ENCODE peak calls at places on chromosomes 6 and 20, in five cellular contexts. B, W, G, D and E are unnamed samples.
A peak's percentile ranks its signal among the peaks of the same experiment; 100 is the strongest.

GRCh38 chr6:127515234-127515793 is 3.8 kb downstream of the MTCL3 start:
- DNase-seq in W (no peak), D (no peak), G (no peak), B (no peak), E (no peak)

GRCh38 chr6:41155132-41155805 is 1.1 kb upstream of the TREML1 start:
- DNase-seq in D (no peak), G (no peak), W (peak; percentile 8), B (no peak), E (no peak)

GRCh38 chr20:64219730-64220129 is 35.8 kb upstream of the PCMTD2 start:
- DNase-seq in G (no peak), D (no peak), B (peak; percentile 79), W (no peak), E (no peak)

GRCh38 chr20:21529863-21530262 is 16.0 kb upstream of the NKX2-2 start:
- DNase-seq in G (no peak), D (no peak), W (no peak), B (no peak), E (no peak)

GRCh38 chr6:44650947-44651346 is 263.4 kb downstream of the CDC5L start:
- DNase-seq in G (no peak), B (no peak), D (no peak), W (peak; percentile 33), E (no peak)

GRCh38 chr6:79713701-79714322 is 82.7 kb downstream of the SH3BGRL2 start:
- DNase-seq in B (no peak), D (peak; percentile 32), W (peak; percentile 50), G (peak; percentile 27), E (no peak)

GRCh38 chr20:17631576-17632319 is 50.3 kb downstream of the RRBP1 start:
- DNase-seq in B (no peak), D (no peak), G (no peak), W (no peak), E (no peak)

GRCh38 chr6:54366647-54367327 is 58.5 kb downstream of the TINAG start:
- DNase-seq in W (peak; percentile 56), G (no peak), B (no peak), D (no peak), E (no peak)

GRCh38 chr6:66735106-66735890 is 1028.3 kb upstream of the EYS start:
- DNase-seq in D (no peak), W (no peak), B (no peak), G (no peak), E (no peak)

GRCh38 chr6:53227847-53228246 is 79.2 kb upstream of the GCM1 start:
- DNase-seq in D (no peak), B (no peak), G (no peak), W (no peak), E (no peak)

GRCh38 chr6:52736145-52736544 is 27.1 kb downstream of the GSTA2 start:
- DNase-seq in B (no peak), D (no peak), W (no peak), G (no peak), E (no peak)

GRCh38 chr6:101740631-101741030 is 347.1 kb downstream of the GRIK2 start:
- DNase-seq in B (no peak), G (no peak), W (no peak), D (no peak), E (no peak)

GRCh38 chr6:91476000-91476399 is 889.1 kb upstream of the MAP3K7 start:
- DNase-seq in W (peak; percentile 78), D (no peak), G (no peak), B (no peak), E (peak; percentile 15)

GRCh38 chr6:150209415-150209814 is 66.6 kb downstream of the PPP1R14C start:
- DNase-seq in D (no peak), G (no peak), W (no peak), B (no peak), E (no peak)

GRCh38 chr6:72151742-72152141 is 265.4 kb downstream of the RIMS1 start:
- DNase-seq in B (no peak), D (no peak), W (no peak), G (no peak), E (no peak)

GRCh38 chr6:136549359-136550044 is 720 bp downstream of the MAP7 start:
- DNase-seq in W (no peak), B (peak; percentile 87), G (no peak), D (peak; percentile 31), E (peak; percentile 22)

GRCh38 chr6:122400121-122400450 is 634 bp downstream of the HSF2 start:
- DNase-seq in D (no peak), W (no peak), B (no peak), G (peak; percentile 46), E (peak; percentile 25)

GRCh38 chr6:4581468-4582420 is 194.5 kb upstream of the CDYL start:
- DNase-seq in G (no peak), D (no peak), W (peak; percentile 95), B (no peak), E (peak; percentile 26)

GRCh38 chr20:39853664-39854063 is 835.4 kb downstream of the MAFB start:
- DNase-seq in B (no peak), G (no peak), D (no peak), W (peak; percentile 82), E (no peak)

GRCh38 chr20:47024461-47024937 is 129.9 kb downstream of the EYA2 start:
- DNase-seq in W (peak; percentile 77), D (no peak), G (no peak), B (no peak), E (no peak)

GRCh38 chr6:4719491-4719890 is 56.7 kb upstream of the CDYL start:
- DNase-seq in G (no peak), B (no peak), D (no peak), W (no peak), E (no peak)

GRCh38 chr6:126204598-126204997 is 135.3 kb upstream of the CENPW start:
- DNase-seq in D (no peak), G (no peak), B (no peak), W (no peak), E (no peak)

GRCh38 chr6:133937909-133938308 is 15.1 kb upstream of the TBPL1 start:
- DNase-seq in W (no peak), D (no peak), B (no peak), G (no peak), E (no peak)

GRCh38 chr6:36127462-36128016 is 2.8 kb upstream of the MAPK13 start:
- DNase-seq in B (no peak), G (peak; percentile 76), D (no peak), W (peak; percentile 91), E (no peak)

GRCh38 chr6:122838060-122838780 is 49.2 kb downstream of the SMPDL3A start:
- DNase-seq in B (no peak), W (peak; percentile 33), D (no peak), G (no peak), E (no peak)

GRCh38 chr6:35146453-35146852 is 5.3 kb upstream of the TCP11 start:
- DNase-seq in D (peak; percentile 46), G (peak; percentile 49), W (peak; percentile 55), B (no peak), E (no peak)

GRCh38 chr6:150841697-150842096 is 23.8 kb upstream of the MTHFD1L start:
- DNase-seq in D (no peak), W (no peak), B (no peak), G (no peak), E (no peak)

GRCh38 chr6:159789377-159790148 is at the start of gene TCP1:
- DNase-seq in G (peak; percentile 100), D (peak; percentile 100), B (peak; percentile 97), W (peak; percentile 99), E (peak; percentile 100)

GRCh38 chr6:159788757-159789376 is 535 bp downstream of the TCP1 start:
- DNase-seq in D (peak; percentile 37), B (peak; percentile 90), W (peak; percentile 42), G (peak; percentile 55), E (peak; percentile 39)

GRCh38 chr6:159790947-159791598 is 806 bp downstream of the MRPL18 start:
- DNase-seq in D (no peak), W (no peak), G (peak; percentile 30), B (no peak), E (no peak)

GRCh38 chr6:159788276-159788675 is 1.1 kb downstream of the TCP1 start:
- DNase-seq in G (no peak), D (no peak), B (peak; percentile 37), W (no peak), E (no peak)

DNA sequence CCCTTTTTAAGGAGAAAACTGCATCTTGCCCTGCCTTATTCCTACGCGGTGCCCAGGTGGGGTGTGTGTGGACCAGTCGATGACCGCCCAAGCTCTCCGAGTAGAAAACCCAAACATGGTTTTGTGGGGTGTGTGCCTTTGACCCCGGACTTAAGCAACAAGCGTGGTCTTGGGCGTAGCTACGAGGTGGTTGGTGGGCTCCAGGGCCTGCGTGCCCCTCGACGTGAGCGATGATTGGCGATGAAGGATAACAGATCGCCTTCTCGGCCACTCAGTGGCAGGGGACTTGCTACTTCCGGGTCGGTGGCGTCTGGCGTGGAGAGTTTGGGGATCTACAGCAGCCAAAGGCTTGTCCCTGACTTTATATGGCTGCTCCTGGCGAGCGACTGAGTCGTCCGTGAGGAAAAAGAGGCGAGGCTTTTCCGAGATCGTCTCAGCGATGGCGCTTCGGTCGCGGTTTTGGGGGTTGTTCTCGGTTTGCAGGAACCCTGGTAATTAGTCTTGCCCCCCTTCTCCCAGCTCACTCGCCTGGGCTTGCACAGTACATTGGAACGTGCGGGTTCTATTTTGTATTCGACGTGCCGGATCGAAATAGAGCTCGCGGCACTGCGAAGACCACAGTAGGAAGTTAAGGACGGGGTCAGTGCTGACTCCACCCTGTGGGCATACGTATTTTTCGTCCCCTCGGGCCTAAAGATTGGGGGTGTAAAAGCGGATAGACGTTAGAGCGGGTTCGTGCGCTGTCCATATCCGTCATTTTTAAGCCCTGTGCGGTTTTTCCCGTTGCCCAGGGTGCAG is at the start of gene MRPL18:
- DNase-seq in D (peak; percentile 95), G (peak; percentile 98), B (peak; percentile 90), W (peak; percentile 98), E (peak; percentile 99)
- TF ChIP-seq POLR2A in D (peak; percentile 77), G (peak; percentile 63), B (peak; percentile 20), W (peak; percentile 83), E (no peak)

DNA sequence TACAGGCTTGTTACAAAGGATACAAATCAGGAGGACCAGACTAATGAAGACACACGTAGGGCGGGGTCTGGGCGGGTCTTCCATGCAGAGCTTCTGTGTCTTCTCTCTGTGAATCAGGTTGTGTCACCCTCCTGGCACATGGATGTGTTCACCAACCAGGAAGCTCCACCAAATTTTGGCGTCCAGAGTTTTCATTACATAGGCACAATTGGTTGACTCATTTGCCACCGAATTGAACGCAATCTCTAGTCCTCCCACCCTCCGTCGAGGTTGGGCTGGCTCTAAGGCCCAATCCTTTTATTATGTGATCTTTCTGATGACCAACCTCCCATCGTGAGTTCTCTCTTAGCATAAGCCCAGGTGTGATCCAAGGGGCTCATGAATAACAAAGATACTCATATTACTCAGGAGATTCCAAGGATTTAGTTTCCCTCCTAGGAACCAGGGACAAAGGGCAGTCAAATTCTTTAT is 36.3 kb upstream of the DDR1 start:
- DNase-seq in G (no peak), D (no peak), B (no peak), W (no peak), E (peak; percentile 58)
- TF ChIP-seq POLR2A in G (no peak), D (no peak), B (no peak), W (no peak), E (no peak)

DNA sequence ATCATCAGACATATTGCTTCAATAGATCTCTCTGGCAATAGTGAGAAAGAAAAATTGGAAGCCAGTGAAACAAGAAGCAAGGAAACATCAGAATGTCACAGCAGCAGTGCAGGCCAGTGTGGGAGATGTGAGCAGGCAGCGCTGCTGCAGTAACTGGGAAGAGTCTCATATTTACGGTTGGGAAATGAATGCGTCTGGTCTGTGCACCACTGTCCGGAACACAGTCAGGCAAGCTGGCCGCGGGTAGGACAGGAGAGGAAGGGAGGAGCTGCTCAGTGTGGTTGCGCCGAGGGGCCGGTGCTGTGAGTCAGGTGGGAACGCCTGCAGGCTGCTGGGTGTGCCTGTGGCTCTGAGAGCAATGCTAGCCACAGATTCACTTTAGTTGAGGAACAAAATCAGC is 6.4 kb upstream of the PSMG4 start:
- DNase-seq in D (no peak), B (no peak), W (no peak), G (peak; percentile 64), E (no peak)
- TF ChIP-seq POLR2A in D (no peak), B (no peak), W (no peak), G (no peak), E (no peak)

GRCh38 chr20:32358883-32359632 is 927 bp downstream of the ASXL1 start:
- DNase-seq in B (peak; percentile 93), D (peak; percentile 76), W (peak; percentile 51), G (peak; percentile 81), E (peak; percentile 66)
- TF ChIP-seq POLR2A in B (peak; percentile 36), D (peak; percentile 56), W (peak; percentile 77), G (peak; percentile 58), E (no peak)